ENCODE peak calls at places on chromosome 11, in four cellular contexts. D is A549, B is HepG2, X is K562. O is an unnamed sample.

GRCh38 chr11:33182246-33182878 is 21.1 kb upstream of the CSTF3 start:
- DNase-seq in D (no peak), B (peak), X (no peak), O (no peak)

GRCh38 chr11:763073-763463 is 14.2 kb downstream of the GATD1 start:
- DNase-seq in D (no peak), B (no peak), X (peak), O (peak)

GRCh38 chr11:122758974-122759373 is 79.3 kb upstream of the CRTAM start:
- DNase-seq in D (no peak), B (no peak), X (no peak), O (no peak)

GRCh38 chr11:105968021-105968697 is 53.9 kb downstream of the MSANTD4 start:
- DNase-seq in D (no peak), B (no peak), X (no peak), O (no peak)

GRCh38 chr11:12128191-12128841 is 17.9 kb downstream of the MICAL2 start:
- DNase-seq in D (no peak), B (no peak), X (no peak), O (no peak)

GRCh38 chr11:125079151-125079877 is 16.2 kb downstream of the SLC37A2 start:
- DNase-seq in D (no peak), B (no peak), X (no peak), O (no peak)

GRCh38 chr11:45722144-45722543 is 56.7 kb upstream of the CHST1 start:
- DNase-seq in D (no peak), B (no peak), X (no peak), O (peak)

GRCh38 chr11:116513894-116514293 is 258.9 kb downstream of the BUD13 start:
- DNase-seq in D (no peak), B (peak), X (peak), O (peak)

GRCh38 chr11:36719708-36720107 is 121.7 kb upstream of the RAG2 start:
- DNase-seq in D (no peak), B (no peak), X (no peak), O (no peak)

GRCh38 chr11:18792066-18792591 is 531 bp upstream of the PTPN5 start:
- DNase-seq in D (no peak), B (no peak), X (no peak), O (peak)

GRCh38 chr11:35192347-35192746 is 53.4 kb downstream of the CD44 start:
- DNase-seq in D (no peak), B (peak), X (no peak), O (no peak)

GRCh38 chr11:119615003-119615878 is 113.8 kb downstream of the NECTIN1 start:
- DNase-seq in D (peak), B (peak), X (no peak), O (no peak)

GRCh38 chr11:69385832-69386415 is 92.0 kb downstream of the MYEOV start:
- DNase-seq in D (no peak), B (no peak), X (no peak), O (no peak)

GRCh38 chr11:6197466-6198200 is 1.4 kb upstream of the OR52W1 start:
- DNase-seq in D (no peak), B (no peak), X (no peak), O (no peak)

GRCh38 chr11:46363455-46363920 is 16.2 kb downstream of the DGKZ start:
- DNase-seq in D (no peak), B (no peak), X (no peak), O (no peak)

GRCh38 chr11:132051704-132052103 is 681.3 kb downstream of the NTM start:
- DNase-seq in D (no peak), B (no peak), X (no peak), O (no peak)

GRCh38 chr11:74650498-74650897 is 58.1 kb downstream of the POLD3 start:
- DNase-seq in D (no peak), B (no peak), X (no peak), O (no peak)

GRCh38 chr11:120911943-120912342 is 112.0 kb upstream of the TBCEL start:
- DNase-seq in D (no peak), B (no peak), X (no peak), O (no peak)

GRCh38 chr11:127627629-127628462 is 627.3 kb upstream of the KIRREL3 start:
- DNase-seq in D (no peak), B (no peak), X (no peak), O (no peak)

GRCh38 chr11:13552784-13553183 is 57.0 kb upstream of the PTH start:
- DNase-seq in D (no peak), B (no peak), X (no peak), O (no peak)
- TF ChIP-seq HMGXB4 in D (no peak), B (no peak), X (no peak), O (no peak)

GRCh38 chr11:22878604-22879003 is 18.3 kb upstream of the CCDC179 start:
- DNase-seq in D (no peak), B (no peak), X (no peak), O (no peak)
- TF ChIP-seq HMGXB4 in D (no peak), B (no peak), X (no peak), O (no peak)

GRCh38 chr11:77361184-77361583 is 59.7 kb upstream of the GDPD4 start:
- DNase-seq in D (no peak), B (no peak), X (no peak), O (no peak)
- TF ChIP-seq HMGXB4 in D (no peak), B (no peak), X (no peak), O (no peak)

GRCh38 chr11:94068764-94069163 is 47.6 kb downstream of the HEPHL1 start:
- DNase-seq in D (no peak), B (no peak), X (no peak), O (no peak)
- TF ChIP-seq HMGXB4 in D (no peak), B (no peak), X (no peak), O (no peak)

GRCh38 chr11:112346586-112346985 is 85.9 kb upstream of the PLET1 start:
- DNase-seq in D (no peak), B (no peak), X (no peak), O (no peak)

GRCh38 chr11:112345708-112346107 is 85.0 kb upstream of the PLET1 start:
- DNase-seq in D (no peak), B (no peak), X (peak), O (peak)

GRCh38 chr11:112345166-112345565 is 84.5 kb upstream of the PLET1 start:
- DNase-seq in D (no peak), B (no peak), X (no peak), O (no peak)

GRCh38 chr11:112344040-112344413 is 83.4 kb upstream of the PLET1 start:
- DNase-seq in D (no peak), B (no peak), X (no peak), O (no peak)

DNA sequence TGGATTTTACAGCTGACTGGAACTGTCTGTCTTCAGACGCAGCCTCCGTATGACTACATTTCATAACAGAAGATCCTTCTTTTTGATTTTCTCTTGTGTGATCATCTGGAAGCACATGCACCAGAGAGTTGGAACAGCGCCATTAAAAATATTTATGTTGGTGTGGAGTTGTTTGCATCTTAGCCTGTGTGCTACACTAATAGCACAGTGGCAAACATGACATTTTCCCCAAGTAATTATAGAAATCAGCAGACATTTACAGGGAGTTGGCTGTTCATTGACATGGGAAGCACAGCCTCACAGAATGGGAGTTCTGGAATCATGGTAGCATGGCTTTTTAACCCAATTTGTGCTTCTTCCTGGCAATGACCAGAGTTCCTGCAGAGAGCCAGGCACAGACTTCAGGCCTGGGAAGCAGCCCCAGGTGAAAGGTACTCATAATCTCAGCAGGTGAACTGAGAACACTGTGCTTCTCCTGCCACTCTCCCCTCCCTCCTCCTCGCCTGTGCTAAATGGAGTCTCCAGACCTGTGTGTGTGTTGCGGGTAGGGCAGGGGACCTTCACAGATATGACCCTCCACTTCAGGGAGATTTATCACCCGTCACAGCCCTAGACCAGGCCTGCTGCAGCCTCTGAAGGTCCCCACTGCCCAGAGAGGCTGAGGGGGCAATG is 82.8 kb upstream of the PLET1 start:
- DNase-seq in D (no peak), B (no peak), X (no peak), O (no peak)
- TF ChIP-seq HMGXB4 in D (no peak), B (no peak), X (no peak), O (no peak)

GRCh38 chr11:80466570-80466969 is 1025.7 kb upstream of the TENM4 start:
- DNase-seq in D (no peak), B (no peak), X (no peak), O (no peak)

GRCh38 chr11:80462211-80462610 is 1021.4 kb upstream of the TENM4 start:
- DNase-seq in D (no peak), B (no peak), X (no peak), O (no peak)
- TF ChIP-seq HMGXB4 in D (no peak), B (no peak), X (no peak), O (no peak)

GRCh38 chr11:2522636-2523255 is 77.9 kb downstream of the KCNQ1 start:
- DNase-seq in D (no peak), B (no peak), X (no peak), O (peak)

GRCh38 chr11:2524446-2525165 is 79.8 kb downstream of the KCNQ1 start:
- DNase-seq in D (no peak), B (no peak), X (no peak), O (peak)

GRCh38 chr11:2525166-2525861 is 80.5 kb downstream of the KCNQ1 start:
- DNase-seq in D (no peak), B (no peak), X (no peak), O (peak)

GRCh38 chr11:2521681-2522630 is 77.1 kb downstream of the KCNQ1 start:
- DNase-seq in D (no peak), B (no peak), X (no peak), O (peak)

GRCh38 chr11:2523821-2524391 is 79.1 kb downstream of the KCNQ1 start:
- DNase-seq in D (no peak), B (no peak), X (no peak), O (peak)
- TF ChIP-seq HMGXB4 in D (no peak), B (no peak), X (no peak), O (no peak)

GRCh38 chr11:63998558-63999348 is 12.5 kb downstream of the OTUB1 start:
- DNase-seq in D (no peak), B (no peak), X (no peak), O (peak)
- TF ChIP-seq HMGXB4 in D (no peak), B (no peak), X (no peak), O (no peak)